ENCODE peak calls at places on chromosomes 16 and 17, in ten cellular contexts. B is AG09309; T is NCI-H2081; N is A172; S is WTC11; I is GDM1; X is IMR-90; A is HAP-1; W is AG10803; L is stimulated activated CD8-positive, alpha-beta memory T cell treated with anti-CD3 and anti-CD28 coated beads, Interleukin-15, amount 100 ng/mL, for 48 hours. D is an unnamed sample.

GRCh38 chr17:1620486-1620885 is 8.1 kb downstream of the SLC43A2 start:
- DNase-seq in B (no peak), T (no peak), N (no peak), S (no peak), I (no peak), X (no peak), A (no peak), W (no peak), L (no peak), D (no peak)

GRCh38 chr17:1509255-1509943 is 7.0 kb downstream of the INPP5K start:
- DNase-seq in B (no peak), T (no peak), N (no peak), S (no peak), I (no peak), X (no peak), A (no peak), W (no peak), L (no peak), D (no peak)

GRCh38 chr16:17070882-17071592 is 399.7 kb downstream of the XYLT1 start:
- DNase-seq in B (no peak), T (peak), N (no peak), S (peak), I (no peak), X (no peak), A (no peak), W (peak), L (peak), D (no peak)

GRCh38 chr17:15920758-15921239 is 24.1 kb upstream of the ADORA2B start:
- DNase-seq in B (peak), T (no peak), N (peak), S (peak), I (no peak), X (peak), A (no peak), W (peak), L (no peak), D (peak)

GRCh38 chr16:88818610-88818874 is 6.8 kb upstream of the APRT start:
- DNase-seq in B (no peak), T (no peak), N (no peak), S (no peak), I (no peak), X (no peak), A (no peak), W (no peak), L (no peak), D (no peak)

GRCh38 chr17:33228548-33228947 is 64.5 kb downstream of the ASIC2 start:
- DNase-seq in B (no peak), T (no peak), N (no peak), S (no peak), I (no peak), X (no peak), A (no peak), W (no peak), L (no peak), D (no peak)

GRCh38 chr16:88790312-88791150 is 5.5 kb upstream of the PIEZO1 start:
- DNase-seq in B (no peak), T (no peak), N (no peak), S (no peak), I (peak), X (peak), A (no peak), W (peak), L (peak), D (no peak)

GRCh38 chr17:29005562-29005887 is 308 bp downstream of the SEZ6 start:
- DNase-seq in B (no peak), T (no peak), N (no peak), S (no peak), I (no peak), X (no peak), A (no peak), W (no peak), L (no peak), D (no peak)

GRCh38 chr17:31394544-31394943 is 3.1 kb downstream of the RAB11FIP4 start:
- DNase-seq in B (peak), T (no peak), N (peak), S (peak), I (peak), X (peak), A (no peak), W (peak), L (no peak), D (peak)

GRCh38 chr16:12067714-12068401 is 91.3 kb downstream of the SNX29 start:
- DNase-seq in B (peak), T (peak), N (peak), S (peak), I (peak), X (peak), A (peak), W (peak), L (no peak), D (peak)

GRCh38 chr16:67490330-67491096 is 7.2 kb upstream of the AGRP start:
- DNase-seq in B (peak), T (no peak), N (no peak), S (no peak), I (no peak), X (peak), A (no peak), W (peak), L (no peak), D (no peak)

D was measured in HFFc6.